ENCODE peak calls at places on chromosomes 11 and 22, in ten cellular contexts. P is iPS DF 6.9; U is effector memory CD4-positive, alpha-beta T cell; T is body of pancreas; X is upper lobe of right lung; N is naive thymus-derived CD4-positive, alpha-beta T cell; I is IMR-90; J is left lung; O is Panc1; S is neural progenitor cell. W is an unnamed sample. For H3K27me3 and H3K4me1, the result is how much of the 10 kb centered on the place peaks cover.

GRCh38 chr11:28606930-28607329 is 498.7 kb downstream of the METTL15 start:
- DNase-seq in P (no peak), U (no peak), T (no peak), X (no peak), N (no peak), I (no peak), J (peak), O (no peak), S (no peak), W (peak)

GRCh38 chr11:4606231-4607015 is 1.6 kb downstream of the TRIM68 start:
- DNase-seq in P (no peak), U (no peak), T (no peak), X (no peak), N (no peak), I (peak), J (no peak), O (no peak), S (no peak), W (no peak)

GRCh38 chr11:6703247-6704063 is 20.3 kb upstream of the MRPL17 start:
- DNase-seq in P (peak), U (no peak), T (peak), X (no peak), N (peak), I (peak), J (no peak), O (no peak), S (peak), W (peak)

GRCh38 chr11:38296211-38296776 is 1698.3 kb upstream of the RAG2 start:
- DNase-seq in P (no peak), U (no peak), T (no peak), X (no peak), N (no peak), I (no peak), J (peak), O (no peak), S (no peak), W (no peak)

GRCh38 chr11:65522640-65523322 is 2.1 kb upstream of the SCYL1 start:
- DNase-seq in P (no peak), U (no peak), T (no peak), X (peak), N (peak), I (no peak), J (peak), O (no peak), S (no peak), W (no peak)

GRCh38 chr11:131079036-131079435 is 162.8 kb upstream of the SNX19 start:
- DNase-seq in P (no peak), U (no peak), T (no peak), X (no peak), N (no peak), I (peak), J (no peak), O (no peak), S (no peak), W (no peak)

GRCh38 chr22:24503137-24503850 is 8.2 kb downstream of the UPB1 start:
- DNase-seq in P (no peak), U (peak), T (peak), X (no peak), N (peak), I (peak), J (no peak), O (no peak), S (peak), W (peak)

GRCh38 chr11:1758611-1759150 is 5.0 kb downstream of the CTSD start:
- DNase-seq in P (no peak), U (no peak), T (no peak), X (peak), N (no peak), I (no peak), J (peak), O (no peak), S (no peak), W (no peak)

GRCh38 chr22:35589071-35589735 is 27.9 kb downstream of the MB start:
- DNase-seq in P (no peak), U (no peak), T (no peak), X (no peak), N (no peak), I (peak), J (peak), O (peak), S (no peak), W (peak)

GRCh38 chr11:7688238-7688826 is 15.0 kb upstream of the CYB5R2 start:
- DNase-seq in P (no peak), U (no peak), T (no peak), X (no peak), N (peak), I (peak), J (no peak), O (no peak), S (peak), W (peak)

GRCh38 chr22:22394589-22394988 is 114.0 kb downstream of the ZNF280B start:
- DNase-seq in P (no peak), U (no peak), T (no peak), X (no peak), N (no peak), I (no peak), J (no peak), O (no peak), S (no peak), W (peak)

GRCh38 chr11:128483211-128483788 is 104.1 kb downstream of the ETS1 start:
- DNase-seq in P (no peak), U (no peak), T (no peak), X (no peak), N (no peak), I (no peak), J (no peak), O (no peak), S (no peak), W (no peak)

GRCh38 chr11:73426184-73426845 is 50.1 kb downstream of the RELT start:
- DNase-seq in P (no peak), U (no peak), T (no peak), X (no peak), N (no peak), I (peak), J (no peak), O (no peak), S (no peak), W (no peak)

GRCh38 chr11:33257897-33258630 is 883 bp downstream of the HIPK3 start:
- DNase-seq in P (peak), U (peak), T (peak), X (peak), N (peak), I (peak), J (peak), O (peak), S (peak), W (peak)

GRCh38 chr11:65506770-65507485 is 8.1 kb downstream of the MALAT1 start:
- DNase-seq in P (no peak), U (peak), T (peak), X (peak), N (peak), I (peak), J (no peak), O (peak), S (peak), W (no peak)

GRCh38 chr11:73980001-73980960 is 2.4 kb downstream of the UCP2 start:
- DNase-seq in P (no peak), U (peak), T (peak), X (peak), N (peak), I (peak), J (peak), O (no peak), S (no peak), W (no peak)

GRCh38 chr22:33438273-33438672 is 380.1 kb upstream of the SYN3 start:
- DNase-seq in P (no peak), U (no peak), T (no peak), X (no peak), N (no peak), I (peak), J (no peak), O (peak), S (no peak), W (no peak)

GRCh38 chr11:62575156-62575555 is 1.5 kb upstream of the EEF1G start:
- DNase-seq in P (no peak), U (no peak), T (peak), X (peak), N (no peak), I (no peak), J (no peak), O (no peak), S (no peak), W (no peak)

GRCh38 chr11:121231576-121232278 is 60.8 kb upstream of the SC5D start:
- DNase-seq in P (no peak), U (no peak), T (no peak), X (no peak), N (no peak), I (no peak), J (no peak), O (no peak), S (no peak), W (no peak)

GRCh38 chr22:32202539-32203180 is 2.2 kb downstream of the RFPL2 start:
- DNase-seq in P (no peak), U (no peak), T (peak), X (peak), N (peak), I (peak), J (peak), O (no peak), S (peak), W (peak)

GRCh38 chr11:46338988-46339666 is 8.1 kb upstream of the DGKZ start:
- DNase-seq in P (peak), U (no peak), T (no peak), X (no peak), N (no peak), I (no peak), J (no peak), O (no peak), S (peak), W (peak)

GRCh38 chr11:70682056-70682455 is 283.7 kb downstream of the CTTN start:
- DNase-seq in P (no peak), U (no peak), T (no peak), X (no peak), N (no peak), I (no peak), J (no peak), O (no peak), S (no peak), W (no peak)

GRCh38 chr11:57456960-57457642 is 3.2 kb upstream of the RTN4RL2 start:
- DNase-seq in P (no peak), U (peak), T (peak), X (peak), N (peak), I (peak), J (peak), O (peak), S (peak), W (peak)

GRCh38 chr11:83680351-83680750 is 394.2 kb upstream of the CCDC90B start:
- DNase-seq in P (no peak), U (no peak), T (no peak), X (no peak), N (no peak), I (no peak), J (no peak), O (no peak), S (peak), W (peak)

GRCh38 chr11:76769645-76770586 is 13.2 kb upstream of the TSKU start:
- DNase-seq in P (no peak), U (no peak), T (peak), X (peak), N (no peak), I (peak), J (no peak), O (no peak), S (no peak), W (no peak)

GRCh38 chr11:116871248-116871647 is 33.8 kb upstream of the APOA1 start:
- DNase-seq in P (no peak), U (no peak), T (no peak), X (no peak), N (no peak), I (peak), J (no peak), O (no peak), S (no peak), W (no peak)

GRCh38 chr22:41917906-41918791 is 3.3 kb upstream of the SHISA8 start:
- DNase-seq in P (no peak), U (no peak), T (peak), X (no peak), N (no peak), I (peak), J (no peak), O (no peak), S (no peak), W (peak)

GRCh38 chr11:73506038-73506437 is 91.9 kb downstream of the FAM168A start:
- DNase-seq in P (no peak), U (no peak), T (no peak), X (no peak), N (no peak), I (no peak), J (no peak), O (no peak), S (no peak), W (no peak)

GRCh38 chr22:39674536-39674935 is 104.0 kb downstream of the CACNA1I start:
- DNase-seq in P (no peak), U (no peak), T (no peak), X (no peak), N (no peak), I (peak), J (no peak), O (no peak), S (no peak), W (no peak)

GRCh38 chr11:126790550-126790981 is 210.0 kb downstream of the KIRREL3 start:
- DNase-seq in P (no peak), U (no peak), T (no peak), X (no peak), N (no peak), I (peak), J (no peak), O (no peak), S (peak), W (no peak)

GRCh38 chr11:86511086-86511551 is 136.4 kb downstream of the CCDC81 start:
- DNase-seq in P (no peak), U (no peak), T (no peak), X (no peak), N (no peak), I (peak), J (no peak), O (no peak), S (no peak), W (no peak)

GRCh38 chr11:6587360-6587953 is 16.0 kb downstream of the RRP8 start:
- DNase-seq in P (no peak), U (no peak), T (peak), X (no peak), N (no peak), I (no peak), J (no peak), O (no peak), S (no peak), W (no peak)

GRCh38 chr11:86798988-86799387 is 1.4 kb upstream of the PRSS23 start:
- DNase-seq in P (no peak), U (no peak), T (no peak), X (no peak), N (no peak), I (peak), J (no peak), O (no peak), S (no peak), W (no peak)

DNA sequence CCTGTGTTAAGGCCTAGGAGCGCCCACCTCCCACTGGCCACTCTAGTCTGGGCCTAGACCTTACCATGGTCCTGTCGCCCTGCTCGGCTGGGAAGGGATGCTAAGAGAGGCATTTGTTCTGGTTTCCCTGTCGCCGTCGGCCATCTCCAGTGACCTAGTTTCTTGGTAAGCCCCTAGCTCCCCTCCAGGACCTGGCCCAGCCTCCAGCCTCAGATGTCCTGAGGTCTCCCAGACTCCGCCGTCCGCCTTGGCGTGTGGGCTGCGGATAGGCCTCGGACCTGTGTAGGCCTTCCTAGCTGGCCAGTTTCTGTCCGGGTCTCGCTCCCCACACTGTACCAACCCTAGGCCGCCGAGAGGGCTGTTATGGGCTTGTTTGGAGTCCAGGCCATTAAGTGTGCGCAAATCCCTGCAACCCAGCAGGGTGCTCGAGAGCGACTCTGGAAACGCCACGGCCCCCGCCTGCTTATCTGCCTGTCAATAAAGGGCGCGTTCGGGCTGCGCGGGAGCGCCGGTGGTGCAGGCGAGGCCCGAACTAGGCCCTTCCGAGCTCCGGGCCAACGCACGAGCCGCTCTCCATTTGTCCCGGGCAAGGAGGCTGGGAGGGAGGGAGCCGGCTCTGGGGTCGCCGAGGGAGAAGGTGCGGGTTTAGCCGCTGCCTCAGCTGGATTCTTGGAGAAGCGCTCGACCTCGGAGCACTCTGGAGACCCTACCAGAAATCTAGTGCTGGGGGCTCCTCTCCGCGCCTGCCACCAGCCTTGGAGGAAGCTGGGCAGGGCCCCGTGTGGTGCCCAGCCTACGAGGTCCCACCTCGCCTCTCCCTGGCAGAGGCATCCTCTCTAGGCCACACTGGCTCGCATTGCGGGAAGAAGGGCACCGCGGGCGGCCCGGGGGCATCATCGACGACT is 8.7 kb upstream of the PAX6 start:
- DNase-seq in P (no peak), U (no peak), T (no peak), X (no peak), N (no peak), I (no peak), J (peak), O (no peak), S (peak), W (no peak)
- H3K27me3 ChIP-seq in P (half or more), U (half or more), T (under half), X (half or more), N (half or more), I (half or more), J (half or more), O (under half), S (half or more), W (under half)

DNA sequence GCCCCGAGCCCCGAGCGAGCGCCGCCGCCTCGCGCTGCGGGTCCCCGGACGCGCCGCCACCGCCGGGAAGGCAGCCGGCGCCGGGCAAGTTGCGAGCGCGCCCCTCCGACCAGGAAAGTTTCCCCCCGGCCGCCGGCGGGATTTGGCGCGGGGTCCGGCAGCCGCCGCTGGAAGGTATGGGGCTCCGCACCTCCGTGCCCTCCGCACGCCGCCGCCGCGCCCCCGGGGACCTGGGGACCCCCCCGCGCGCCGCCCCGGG is 281 bp downstream of the TSPAN18 start:
- DNase-seq in P (no peak), U (no peak), T (no peak), X (no peak), N (no peak), I (no peak), J (no peak), O (no peak), S (no peak), W (no peak)
- H3K4me1 ChIP-seq in P (under half), U (under half), T (under half), X (under half), N (under half), I (under half), J (under half), O (under half), S (half or more), W (under half)

GRCh38 chr11:63686912-63687311 is 5.6 kb downstream of the RTN3 start:
- DNase-seq in P (no peak), U (no peak), T (no peak), X (no peak), N (no peak), I (no peak), J (no peak), O (no peak), S (no peak), W (no peak)
- H3K4me3 ChIP-seq in P (no peak), U (no peak), T (no peak), X (no peak), N (no peak), I (no peak), J (no peak), O (no peak), S (no peak), W (no peak)

DNA sequence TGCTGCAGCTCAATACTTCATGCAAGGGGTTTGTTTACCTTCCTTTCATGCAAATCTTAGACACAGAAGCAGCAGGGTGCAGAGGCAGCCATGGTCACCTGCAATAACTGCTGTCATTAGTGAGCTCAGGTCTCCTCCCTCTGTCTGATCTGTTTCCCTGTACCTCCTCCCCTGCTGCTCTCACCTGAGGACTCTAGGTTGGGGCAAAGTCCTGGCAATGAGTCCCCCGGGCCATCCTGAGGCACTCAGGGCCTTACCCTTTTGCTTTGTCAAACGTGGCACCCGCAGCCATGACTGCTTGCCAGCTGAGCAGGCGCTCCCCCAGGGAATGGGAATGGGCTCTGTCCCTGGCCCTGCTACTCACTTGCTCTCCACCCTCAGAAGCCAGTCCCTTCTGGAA is 3.9 kb downstream of the LRRC10B start:
- DNase-seq in P (no peak), U (no peak), T (no peak), X (no peak), N (no peak), I (no peak), J (no peak), O (no peak), S (no peak), W (no peak)
- H3K27me3 ChIP-seq in P (under half), U (under half), T (under half), X (under half), N (under half), I (half or more), J (half or more), O (under half), S (under half), W (under half)

GRCh38 chr11:119166368-119167076 is 2.0 kb upstream of the NLRX1 start:
- DNase-seq in P (no peak), U (no peak), T (no peak), X (no peak), N (no peak), I (peak), J (no peak), O (peak), S (no peak), W (no peak)
- H3K4me1 ChIP-seq in P (under half), U (under half), T (under half), X (under half), N (under half), I (under half), J (under half), O (under half), S (under half), W (under half)

GRCh38 chr22:37266581-37267127 is 15.7 kb upstream of the CYTH4 start:
- DNase-seq in P (no peak), U (no peak), T (no peak), X (peak), N (no peak), I (no peak), J (no peak), O (no peak), S (no peak), W (no peak)
- H3K4me3 ChIP-seq in P (no peak), U (peak), T (no peak), X (peak), N (peak), I (no peak), J (no peak), O (peak), S (no peak), W (no peak)